ENCODE peak calls at places on chromosome 4, in nine cellular contexts. V is hepatocyte, M is tibial nerve, N is OCI-LY7, A is endodermal cell, S is adrenal gland, I is fibroblast of pulmonary artery, J is fibroblast of mammary gland, O is keratinocyte. L is an unnamed sample.

GRCh38 chr4:141684785-141685184 is 48.4 kb downstream of the IL15 start:
- DNase-seq in V (no peak), M (no peak), N (no peak), A (no peak), S (no peak), I (no peak), J (peak), O (no peak), L (no peak)

GRCh38 chr4:169385356-169385755 is 114.6 kb upstream of the SH3RF1 start:
- DNase-seq in V (no peak), M (no peak), N (no peak), A (no peak), S (no peak), I (peak), J (peak), O (no peak), L (no peak)

GRCh38 chr4:168451331-168451730 is 29.0 kb downstream of the DDX60L start:
- DNase-seq in V (no peak), M (no peak), N (no peak), A (no peak), S (no peak), I (no peak), J (peak), O (no peak), L (no peak)

GRCh38 chr4:8837181-8837811 is 34.3 kb downstream of the HMX1 start:
- DNase-seq in V (no peak), M (no peak), N (no peak), A (peak), S (peak), I (no peak), J (no peak), O (no peak), L (no peak)

GRCh38 chr4:88008624-88009235 is 1.3 kb downstream of the PKD2 start:
- DNase-seq in V (no peak), M (no peak), N (no peak), A (no peak), S (no peak), I (peak), J (peak), O (no peak), L (no peak)

GRCh38 chr4:150960818-150961217 is 54.3 kb downstream of the LRBA start:
- DNase-seq in V (peak), M (no peak), N (peak), A (peak), S (no peak), I (peak), J (peak), O (peak), L (no peak)

GRCh38 chr4:47505666-47506065 is 20.6 kb downstream of the ATP10D start:
- DNase-seq in V (no peak), M (no peak), N (no peak), A (no peak), S (no peak), I (no peak), J (peak), O (no peak), L (no peak)

GRCh38 chr4:75099321-75099720 is 166.4 kb downstream of the PARM1 start:
- DNase-seq in V (no peak), M (no peak), N (peak), A (no peak), S (no peak), I (no peak), J (no peak), O (no peak), L (no peak)

GRCh38 chr4:56410247-56410646 is 23.0 kb upstream of the AASDH start:
- DNase-seq in V (peak), M (no peak), N (no peak), A (peak), S (peak), I (peak), J (peak), O (peak), L (no peak)

GRCh38 chr4:138500869-138501268 is 258.7 kb upstream of the SLC7A11 start:
- DNase-seq in V (no peak), M (no peak), N (no peak), A (no peak), S (no peak), I (no peak), J (no peak), O (no peak), L (no peak)

GRCh38 chr4:186570193-186570996 is 15.0 kb upstream of the MTNR1A start:
- DNase-seq in V (peak), M (no peak), N (no peak), A (no peak), S (no peak), I (peak), J (peak), O (no peak), L (no peak)

GRCh38 chr4:109232666-109233065 is 69.8 kb downstream of the COL25A1 start:
- DNase-seq in V (no peak), M (no peak), N (no peak), A (no peak), S (no peak), I (no peak), J (no peak), O (no peak), L (no peak)

GRCh38 chr4:25814323-25814722 is 48.5 kb downstream of the SEL1L3 start:
- DNase-seq in V (no peak), M (peak), N (no peak), A (no peak), S (peak), I (peak), J (peak), O (peak), L (no peak)

GRCh38 chr4:98170035-98170434 is 26.8 kb upstream of the STPG2 start:
- DNase-seq in V (no peak), M (no peak), N (no peak), A (no peak), S (no peak), I (no peak), J (no peak), O (no peak), L (no peak)

GRCh38 chr4:119041951-119042560 is 93.6 kb upstream of the MYOZ2 start:
- DNase-seq in V (peak), M (no peak), N (peak), A (peak), S (peak), I (peak), J (peak), O (no peak), L (peak)
- H3K4me3 ChIP-seq in V (no peak), M (no peak), N (no peak), A (no peak), S (no peak), I (no peak), J (no peak), O (no peak), L (no peak)

DNA sequence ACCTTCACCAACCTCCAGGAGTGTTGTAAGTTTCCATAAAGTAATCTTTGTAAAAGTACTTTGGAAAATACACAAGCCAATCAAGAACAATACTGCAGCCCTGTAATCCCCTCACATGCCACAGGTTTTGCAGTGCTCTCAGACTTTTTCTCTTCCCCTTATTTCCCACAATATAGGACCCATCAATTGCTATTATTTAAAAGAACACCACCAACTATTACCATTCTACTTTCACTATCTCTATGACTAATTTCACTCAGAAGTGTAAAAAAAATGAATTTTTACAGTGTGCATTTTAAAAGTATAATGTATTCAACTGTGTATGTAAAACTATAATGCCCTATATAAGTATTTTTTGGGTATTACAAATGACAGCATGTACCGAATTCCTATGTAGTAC is 1.7 kb downstream of the ATP8A1 start:
- DNase-seq in V (no peak), M (no peak), N (no peak), A (no peak), S (no peak), I (no peak), J (no peak), O (no peak), L (no peak)
- H3K4me3 ChIP-seq in V (peak), M (peak), N (peak), A (peak), S (peak), I (no peak), J (no peak), O (no peak), L (peak)

GRCh38 chr4:60757986-60758385 is 442.1 kb upstream of the ADGRL3 start:
- DNase-seq in V (no peak), M (no peak), N (no peak), A (no peak), S (no peak), I (peak), J (no peak), O (no peak), L (no peak)
- H3K4me3 ChIP-seq in V (no peak), M (no peak), N (no peak), A (no peak), S (no peak), I (no peak), J (no peak), O (no peak), L (no peak)

GRCh38 chr4:15682340-15682725 is 706 bp downstream of the FAM200B start:
- DNase-seq in V (no peak), M (no peak), N (no peak), A (no peak), S (no peak), I (peak), J (peak), O (no peak), L (no peak)
- H3K4me3 ChIP-seq in V (peak), M (peak), N (peak), A (peak), S (peak), I (peak), J (peak), O (peak), L (peak)

GRCh38 chr4:80196259-80197131 is 808 bp upstream of the PRDM8 start:
- DNase-seq in V (no peak), M (no peak), N (no peak), A (peak), S (no peak), I (no peak), J (no peak), O (no peak), L (no peak)
- H3K4me3 ChIP-seq in V (no peak), M (peak), N (no peak), A (peak), S (peak), I (peak), J (no peak), O (no peak), L (no peak)

DNA sequence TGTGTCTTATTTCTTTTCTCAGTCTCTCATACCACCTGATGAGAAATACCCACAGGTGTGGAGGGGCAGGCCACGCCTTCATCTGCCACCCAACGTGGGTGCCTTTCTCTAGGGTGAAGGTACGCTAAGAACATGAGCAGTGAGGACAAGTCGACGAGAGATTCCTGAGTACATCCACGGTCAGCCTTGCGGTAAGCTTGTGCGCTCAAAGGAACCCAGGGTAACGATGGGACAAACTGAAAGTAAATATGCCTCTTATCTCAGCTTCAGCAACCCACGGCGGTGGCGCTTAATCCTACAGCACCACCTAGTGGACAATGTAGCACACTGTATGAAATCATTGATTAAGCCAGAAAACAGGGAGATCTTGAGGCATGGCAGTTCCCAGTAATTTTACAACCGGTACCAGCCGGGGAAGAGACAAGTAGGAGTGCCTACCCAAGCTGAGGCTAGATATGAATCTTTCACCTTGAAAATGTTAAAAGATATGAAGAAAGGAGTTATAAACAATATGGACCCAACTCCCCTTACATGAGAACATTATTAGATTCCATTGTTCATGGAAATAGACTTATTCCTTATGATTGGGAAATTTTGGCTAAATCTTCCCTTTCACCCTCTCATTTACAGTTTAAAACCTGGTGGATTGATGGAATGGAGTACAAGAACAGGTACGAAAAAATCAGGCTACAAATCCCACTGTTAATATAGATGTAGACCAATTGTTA is 63.0 kb downstream of the ZNF732 start:
- DNase-seq in V (peak), M (no peak), N (peak), A (peak), S (peak), I (peak), J (peak), O (no peak), L (peak)
- H3K4me3 ChIP-seq in V (no peak), M (peak), N (peak), A (peak), S (peak), I (peak), J (no peak), O (peak), L (peak)

L was measured in Jurkat, Clone E6-1.